ENCODE peak calls at places on chromosome 18, in ten cellular contexts. One of them, this sample, is unnamed.
A peak's percentile ranks its signal among the peaks of the same experiment; 100 is the strongest.

GRCh38 chr18:10213526-10213925 is 240.9 kb upstream of the APCDD1 start:
- DNase-seq in coronary artery: no peak
- DNase-seq in NCI-H226: no peak
- DNase-seq in NCI-H2081: no peak
- DNase-seq in naive thymus-derived CD8-positive, alpha-beta T cell: peak; percentile 39
- DNase-seq in cardiac muscle cell: peak; percentile 77
- DNase-seq in NCI-H345: peak; percentile 76
- DNase-seq in kidney epithelial cell: no peak
- DNase-seq in A172: peak; percentile 38
- DNase-seq in NCI-H146: peak; percentile 73
- DNase-seq in this sample: peak; percentile 70

GRCh38 chr18:44958040-44958439 is 277.4 kb downstream of the SETBP1 start:
- DNase-seq in kidney epithelial cell: no peak
- DNase-seq in NCI-H2081: no peak
- DNase-seq in cardiac muscle cell: no peak
- DNase-seq in naive thymus-derived CD8-positive, alpha-beta T cell: no peak
- DNase-seq in NCI-H226: no peak
- DNase-seq in NCI-H146: no peak
- DNase-seq in A172: no peak
- DNase-seq in coronary artery: no peak
- DNase-seq in NCI-H345: no peak
- DNase-seq in this sample: no peak

GRCh38 chr18:68314403-68314802 is 400.5 kb downstream of the TMX3 start:
- DNase-seq in NCI-H345: no peak
- DNase-seq in NCI-H2081: no peak
- DNase-seq in kidney epithelial cell: no peak
- DNase-seq in NCI-H226: no peak
- DNase-seq in coronary artery: no peak
- DNase-seq in cardiac muscle cell: no peak
- DNase-seq in naive thymus-derived CD8-positive, alpha-beta T cell: no peak
- DNase-seq in A172: peak; percentile 27
- DNase-seq in NCI-H146: no peak
- DNase-seq in this sample: no peak

GRCh38 chr18:43751203-43751602 is 473.9 kb upstream of the SYT4 start:
- DNase-seq in NCI-H146: no peak
- DNase-seq in A172: no peak
- DNase-seq in naive thymus-derived CD8-positive, alpha-beta T cell: no peak
- DNase-seq in kidney epithelial cell: no peak
- DNase-seq in coronary artery: no peak
- DNase-seq in NCI-H2081: no peak
- DNase-seq in NCI-H345: no peak
- DNase-seq in cardiac muscle cell: peak; percentile 3
- DNase-seq in NCI-H226: peak; percentile 8
- DNase-seq in this sample: no peak

GRCh38 chr18:22828171-22828570 is 105.0 kb upstream of the RBBP8 start:
- DNase-seq in NCI-H2081: no peak
- DNase-seq in cardiac muscle cell: no peak
- DNase-seq in A172: peak; percentile 68
- DNase-seq in coronary artery: no peak
- DNase-seq in NCI-H146: no peak
- DNase-seq in kidney epithelial cell: no peak
- DNase-seq in NCI-H345: no peak
- DNase-seq in naive thymus-derived CD8-positive, alpha-beta T cell: no peak
- DNase-seq in NCI-H226: peak; percentile 92
- DNase-seq in this sample: no peak

GRCh38 chr18:47204908-47205522 is 28.9 kb upstream of the IER3IP1 start:
- DNase-seq in cardiac muscle cell: peak; percentile 60
- DNase-seq in NCI-H345: peak; percentile 40
- DNase-seq in kidney epithelial cell: no peak
- DNase-seq in naive thymus-derived CD8-positive, alpha-beta T cell: peak; percentile 47
- DNase-seq in A172: peak; percentile 22
- DNase-seq in NCI-H226: no peak
- DNase-seq in coronary artery: no peak
- DNase-seq in NCI-H2081: no peak
- DNase-seq in NCI-H146: peak; percentile 60
- DNase-seq in this sample: peak; percentile 38

GRCh38 chr18:10303171-10303570 is 151.3 kb upstream of the APCDD1 start:
- DNase-seq in naive thymus-derived CD8-positive, alpha-beta T cell: no peak
- DNase-seq in NCI-H2081: no peak
- DNase-seq in cardiac muscle cell: no peak
- DNase-seq in kidney epithelial cell: no peak
- DNase-seq in NCI-H345: no peak
- DNase-seq in NCI-H146: no peak
- DNase-seq in A172: no peak
- DNase-seq in coronary artery: no peak
- DNase-seq in NCI-H226: no peak
- DNase-seq in this sample: no peak

GRCh38 chr18:50863840-50864239 is 15.1 kb upstream of the ME2 start:
- DNase-seq in coronary artery: no peak
- DNase-seq in NCI-H345: no peak
- DNase-seq in kidney epithelial cell: no peak
- DNase-seq in A172: no peak
- DNase-seq in cardiac muscle cell: no peak
- DNase-seq in NCI-H226: no peak
- DNase-seq in NCI-H146: no peak
- DNase-seq in naive thymus-derived CD8-positive, alpha-beta T cell: no peak
- DNase-seq in NCI-H2081: no peak
- DNase-seq in this sample: no peak

GRCh38 chr18:45359275-45360009 is 255.8 kb upstream of the SLC14A2 start:
- DNase-seq in A172: no peak
- DNase-seq in kidney epithelial cell: no peak
- DNase-seq in NCI-H146: peak; percentile 99
- DNase-seq in NCI-H2081: peak; percentile 75
- DNase-seq in NCI-H226: no peak
- DNase-seq in coronary artery: no peak
- DNase-seq in cardiac muscle cell: no peak
- DNase-seq in naive thymus-derived CD8-positive, alpha-beta T cell: no peak
- DNase-seq in NCI-H345: peak; percentile 51
- DNase-seq in this sample: no peak

GRCh38 chr18:7908686-7909299 is 341.7 kb downstream of the PTPRM start:
- DNase-seq in NCI-H2081: peak; percentile 74
- DNase-seq in coronary artery: no peak
- DNase-seq in NCI-H345: peak; percentile 75
- DNase-seq in A172: no peak
- DNase-seq in kidney epithelial cell: no peak
- DNase-seq in cardiac muscle cell: no peak
- DNase-seq in naive thymus-derived CD8-positive, alpha-beta T cell: no peak
- DNase-seq in NCI-H146: peak; percentile 92
- DNase-seq in NCI-H226: no peak
- DNase-seq in this sample: peak; percentile 77

GRCh38 chr18:50297621-50298442 is 10.3 kb upstream of the CXXC1 start:
- DNase-seq in coronary artery: no peak
- DNase-seq in naive thymus-derived CD8-positive, alpha-beta T cell: peak; percentile 70
- DNase-seq in NCI-H146: peak; percentile 80
- DNase-seq in cardiac muscle cell: peak; percentile 90
- DNase-seq in NCI-H226: peak; percentile 1
- DNase-seq in A172: no peak
- DNase-seq in NCI-H2081: peak; percentile 30
- DNase-seq in kidney epithelial cell: no peak
- DNase-seq in NCI-H345: peak; percentile 79
- DNase-seq in this sample: peak; percentile 38

GRCh38 chr18:58268849-58269248 is 224.8 kb downstream of the NEDD4L start:
- DNase-seq in NCI-H2081: no peak
- DNase-seq in NCI-H226: peak; percentile 79
- DNase-seq in NCI-H146: no peak
- DNase-seq in coronary artery: no peak
- DNase-seq in cardiac muscle cell: peak; percentile 56
- DNase-seq in kidney epithelial cell: peak; percentile 67
- DNase-seq in NCI-H345: no peak
- DNase-seq in naive thymus-derived CD8-positive, alpha-beta T cell: no peak
- DNase-seq in A172: peak; percentile 62
- DNase-seq in this sample: no peak

GRCh38 chr18:21167641-21168372 is 56.2 kb upstream of the ROCK1 start:
- DNase-seq in coronary artery: no peak
- DNase-seq in NCI-H146: peak; percentile 100
- DNase-seq in A172: peak; percentile 18
- DNase-seq in NCI-H2081: peak; percentile 92
- DNase-seq in kidney epithelial cell: no peak
- DNase-seq in cardiac muscle cell: no peak
- DNase-seq in naive thymus-derived CD8-positive, alpha-beta T cell: no peak
- DNase-seq in NCI-H345: peak; percentile 96
- DNase-seq in NCI-H226: no peak
- DNase-seq in this sample: peak; percentile 22